ENCODE peak calls at places on chromosomes 11 and 22, in eight cellular contexts. W is T-helper 9 cell; G is EH; P is effector CD8-positive, alpha-beta T cell; H is pulmonary artery endothelial cell; Q is activated effector memory CD4-positive, alpha-beta T cell treated with anti-CD3 and anti-CD28 coated beads, Interleukin-2, amount 50 U/mL, for 16 hours; I is NCI-H446; C is A549. T is an unnamed sample.

GRCh38 chr11:36278531-36279245 is 10.5 kb downstream of the COMMD9 start:
- DNase-seq in W (no peak), I (no peak), C (no peak), Q (no peak), G (no peak), H (no peak), P (no peak), T (no peak)

GRCh38 chr22:39208013-39208680 is 36.6 kb downstream of the PDGFB start:
- DNase-seq in C (no peak), G (no peak), P (no peak), I (no peak), W (no peak), Q (peak; percentile 48), H (no peak), T (no peak)

GRCh38 chr11:93480756-93481155 is 62.4 kb downstream of the SMCO4 start:
- DNase-seq in Q (no peak), G (no peak), W (no peak), H (no peak), I (no peak), P (no peak), C (no peak), T (no peak)

GRCh38 chr11:88454881-88455280 is 117.3 kb upstream of the CTSC start:
- DNase-seq in Q (no peak), H (no peak), G (peak; percentile 25), P (no peak), W (no peak), I (no peak), C (no peak), T (no peak)

GRCh38 chr11:3205261-3206127 is 13.1 kb downstream of the MRGPRG start:
- DNase-seq in G (peak; percentile 30), H (no peak), Q (no peak), I (no peak), W (no peak), C (no peak), P (no peak), T (no peak)

GRCh38 chr11:134333312-134333711 is 1.5 kb downstream of the GLB1L2 start:
- DNase-seq in W (no peak), G (no peak), C (no peak), H (no peak), I (no peak), P (no peak), Q (no peak), T (no peak)

GRCh38 chr11:134632347-134633119 is 220.5 kb upstream of the B3GAT1 start:
- DNase-seq in P (no peak), I (no peak), C (no peak), G (no peak), W (no peak), Q (peak; percentile 37), H (no peak), T (no peak)

GRCh38 chr11:48103621-48104561 is 112.7 kb upstream of the OR4B1 start:
- DNase-seq in C (peak; percentile 63), Q (no peak), W (no peak), G (peak; percentile 68), I (no peak), P (no peak), H (no peak), T (peak; percentile 96)

GRCh38 chr11:44781697-44782096 is 54.9 kb downstream of the TSPAN18 start:
- DNase-seq in H (no peak), I (no peak), C (no peak), W (no peak), Q (no peak), P (no peak), G (no peak), T (no peak)

GRCh38 chr11:104380358-104380757 is 216.4 kb upstream of the PDGFD start:
- DNase-seq in C (no peak), P (no peak), W (no peak), G (no peak), I (peak; percentile 71), H (no peak), Q (no peak), T (no peak)

GRCh38 chr11:48049036-48049435 is 68.7 kb downstream of the PTPRJ start:
- DNase-seq in G (no peak), P (no peak), C (no peak), W (no peak), H (no peak), Q (no peak), I (no peak), T (no peak)

GRCh38 chr11:35031869-35032268 is 107.1 kb upstream of the CD44 start:
- DNase-seq in C (no peak), Q (no peak), W (no peak), H (no peak), G (peak; percentile 90), P (no peak), I (no peak), T (no peak)

GRCh38 chr11:70067591-70068341 is 10.4 kb upstream of the ANO1 start:
- DNase-seq in Q (peak; percentile 33), H (no peak), W (no peak), P (no peak), G (no peak), I (no peak), C (no peak), T (no peak)

GRCh38 chr11:42646959-42647358 is 664.8 kb upstream of the API5 start:
- DNase-seq in H (no peak), Q (no peak), C (no peak), I (no peak), W (no peak), P (no peak), G (no peak), T (no peak)

GRCh38 chr22:19892249-19892879 is 37.7 kb upstream of the GNB1L start:
- DNase-seq in C (no peak), P (peak; percentile 13), W (peak; percentile 26), G (peak; percentile 20), Q (peak; percentile 86), H (no peak), I (no peak), T (no peak)

T was measured in pons.